ENCODE peak calls at places on chromosomes 3 and 15, in five cellular contexts. W is tibial nerve, G is OCI-LY7, C is cardiac muscle cell, E is pancreas. K is an unnamed sample.
A peak's percentile ranks its signal among the peaks of the same experiment; 100 is the strongest.

GRCh38 chr3:120469440-120470415 is 18.9 kb upstream of the FSTL1 start:
- DNase-seq in W (no peak), G (no peak), C (peak; percentile 40), E (no peak), K (no peak)

GRCh38 chr3:112126501-112126900 is 6.5 kb downstream of the GCSAM start:
- DNase-seq in W (no peak), G (peak; percentile 82), C (peak; percentile 21), E (no peak), K (no peak)

GRCh38 chr3:79016587-79017380 is 751.0 kb downstream of the ROBO1 start:
- DNase-seq in W (no peak), G (no peak), C (no peak), E (no peak), K (no peak)

GRCh38 chr3:134917631-134918030 is 122.6 kb downstream of the EPHB1 start:
- DNase-seq in W (no peak), G (no peak), C (no peak), E (no peak), K (no peak)

GRCh38 chr3:179166561-179167201 is 18.5 kb downstream of the PIK3CA start:
- DNase-seq in W (no peak), G (peak; percentile 41), C (no peak), E (no peak), K (no peak)

GRCh38 chr3:48662753-48663488 is at the start of gene CELSR3:
- DNase-seq in W (peak; percentile 49), G (peak; percentile 95), C (peak; percentile 96), E (no peak), K (peak; percentile 88)

GRCh38 chr3:21484323-21485154 is 266.5 kb downstream of the ZNF385D start:
- DNase-seq in W (peak; percentile 58), G (peak; percentile 43), C (peak; percentile 89), E (peak; percentile 22), K (peak; percentile 64)

GRCh38 chr3:122826315-122826714 is 31.4 kb downstream of the SLC49A4 start:
- DNase-seq in W (no peak), G (no peak), C (no peak), E (no peak), K (no peak)

GRCh38 chr15:99450896-99451358 is 114.9 kb upstream of the MEF2A start:
- DNase-seq in W (peak; percentile 47), G (no peak), C (peak; percentile 86), E (no peak), K (peak; percentile 72)

GRCh38 chr3:170644711-170645110 is 58.8 kb upstream of the SLC7A14 start:
- DNase-seq in W (no peak), G (no peak), C (no peak), E (no peak), K (no peak)

GRCh38 chr3:188796122-188796631 is 375.6 kb upstream of the TPRG1 start:
- DNase-seq in W (peak; percentile 18), G (peak; percentile 39), C (peak; percentile 94), E (no peak), K (no peak)

GRCh38 chr15:66153549-66154415 is 99.8 kb downstream of the MEGF11 start:
- DNase-seq in W (no peak), G (peak; percentile 98), C (no peak), E (no peak), K (no peak)

GRCh38 chr3:17678116-17678741 is 64.2 kb downstream of the TBC1D5 start:
- DNase-seq in W (no peak), G (no peak), C (peak; percentile 54), E (no peak), K (no peak)

GRCh38 chr15:37032091-37032775 is 68.1 kb downstream of the MEIS2 start:
- DNase-seq in W (no peak), G (peak; percentile 10), C (no peak), E (no peak), K (no peak)

GRCh38 chr15:53586815-53587214 is 172.6 kb downstream of the WDR72 start:
- DNase-seq in W (no peak), G (peak; percentile 11), C (no peak), E (peak; percentile 27), K (no peak)

GRCh38 chr3:12486916-12487315 is 2.6 kb downstream of the TSEN2 start:
- DNase-seq in W (no peak), G (no peak), C (no peak), E (no peak), K (no peak)

GRCh38 chr3:37170513-37170912 is 3.9 kb downstream of the LRRFIP2 start:
- DNase-seq in W (no peak), G (no peak), C (no peak), E (no peak), K (no peak)

GRCh38 chr3:42802876-42803799 is 1.2 kb downstream of the HIGD1A start:
- DNase-seq in W (no peak), G (peak; percentile 52), C (no peak), E (no peak), K (no peak)

DNA sequence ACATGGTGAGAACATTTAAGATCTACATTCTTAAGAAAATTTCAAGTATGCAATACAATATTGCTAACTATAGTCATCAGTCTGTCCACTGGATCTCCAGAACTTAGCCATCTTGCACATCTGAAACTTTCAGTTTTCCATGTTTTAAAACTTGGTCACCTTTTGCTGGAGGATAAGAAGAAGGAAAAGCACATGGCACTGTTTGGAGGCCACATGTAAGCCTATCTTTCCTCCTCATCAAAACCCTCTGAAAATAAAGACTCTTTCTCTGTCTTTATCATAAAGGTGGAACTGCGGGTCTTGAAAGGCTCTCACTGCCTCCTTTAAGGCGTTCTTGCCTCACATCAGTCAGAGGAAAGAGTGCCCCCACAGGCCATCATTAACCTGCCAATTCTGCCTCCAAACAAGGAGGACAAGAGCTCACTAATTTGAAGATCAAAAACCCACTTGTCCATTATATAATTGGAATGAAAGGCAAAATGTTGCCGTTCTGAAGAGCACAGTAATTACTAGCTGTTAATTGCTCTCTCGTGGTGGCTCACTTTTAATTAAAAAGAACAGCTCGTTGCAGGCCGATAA is 157.8 kb downstream of the MECOM start:
- DNase-seq in W (no peak), G (peak; percentile 13), C (no peak), E (no peak), K (no peak)
- TF ChIP-seq CTCF in W (no peak), G (peak; percentile 50), C (no peak), E (no peak), K (no peak)

GRCh38 chr3:195269375-195270078 is 1.4 kb downstream of the XXYLT1 start:
- DNase-seq in W (no peak), G (peak; percentile 12), C (no peak), E (no peak), K (no peak)

GRCh38 chr3:195271859-195272243 is 892 bp upstream of the XXYLT1 start:
- DNase-seq in W (no peak), G (no peak), C (no peak), E (no peak), K (no peak)

GRCh38 chr3:195270079-195270349 is 945 bp downstream of the XXYLT1 start:
- DNase-seq in W (no peak), G (no peak), C (no peak), E (no peak), K (no peak)

GRCh38 chr3:195271116-195271858 is at the start of gene XXYLT1:
- DNase-seq in W (peak; percentile 75), G (peak; percentile 93), C (peak; percentile 93), E (peak; percentile 85), K (peak; percentile 91)

GRCh38 chr3:195270350-195271115 is 426 bp downstream of the XXYLT1 start:
- DNase-seq in W (peak; percentile 52), G (peak; percentile 84), C (peak; percentile 55), E (peak; percentile 61), K (no peak)
- H3K27ac ChIP-seq in W (peak overlapping the region; percentile 87), G (peak overlapping the region; percentile 77), C (peak overlapping the region; percentile 87), E (peak overlapping the region; percentile 70), K (peak overlapping the region; percentile 82)

GRCh38 chr15:25176616-25176923 is 221.8 kb downstream of the SNRPN start:
- DNase-seq in W (no peak), G (no peak), C (no peak), E (peak; percentile 0), K (no peak)

GRCh38 chr15:25177955-25178801 is 223.4 kb downstream of the SNRPN start:
- DNase-seq in W (peak; percentile 2), G (no peak), C (no peak), E (no peak), K (peak; percentile 5)

GRCh38 chr15:25175789-25176615 is 221.2 kb downstream of the SNRPN start:
- DNase-seq in W (peak; percentile 3), G (no peak), C (no peak), E (no peak), K (peak; percentile 25)

GRCh38 chr15:25178835-25179672 is 224.3 kb downstream of the SNRPN start:
- DNase-seq in W (no peak), G (no peak), C (no peak), E (peak; percentile 1), K (peak; percentile 37)

DNA sequence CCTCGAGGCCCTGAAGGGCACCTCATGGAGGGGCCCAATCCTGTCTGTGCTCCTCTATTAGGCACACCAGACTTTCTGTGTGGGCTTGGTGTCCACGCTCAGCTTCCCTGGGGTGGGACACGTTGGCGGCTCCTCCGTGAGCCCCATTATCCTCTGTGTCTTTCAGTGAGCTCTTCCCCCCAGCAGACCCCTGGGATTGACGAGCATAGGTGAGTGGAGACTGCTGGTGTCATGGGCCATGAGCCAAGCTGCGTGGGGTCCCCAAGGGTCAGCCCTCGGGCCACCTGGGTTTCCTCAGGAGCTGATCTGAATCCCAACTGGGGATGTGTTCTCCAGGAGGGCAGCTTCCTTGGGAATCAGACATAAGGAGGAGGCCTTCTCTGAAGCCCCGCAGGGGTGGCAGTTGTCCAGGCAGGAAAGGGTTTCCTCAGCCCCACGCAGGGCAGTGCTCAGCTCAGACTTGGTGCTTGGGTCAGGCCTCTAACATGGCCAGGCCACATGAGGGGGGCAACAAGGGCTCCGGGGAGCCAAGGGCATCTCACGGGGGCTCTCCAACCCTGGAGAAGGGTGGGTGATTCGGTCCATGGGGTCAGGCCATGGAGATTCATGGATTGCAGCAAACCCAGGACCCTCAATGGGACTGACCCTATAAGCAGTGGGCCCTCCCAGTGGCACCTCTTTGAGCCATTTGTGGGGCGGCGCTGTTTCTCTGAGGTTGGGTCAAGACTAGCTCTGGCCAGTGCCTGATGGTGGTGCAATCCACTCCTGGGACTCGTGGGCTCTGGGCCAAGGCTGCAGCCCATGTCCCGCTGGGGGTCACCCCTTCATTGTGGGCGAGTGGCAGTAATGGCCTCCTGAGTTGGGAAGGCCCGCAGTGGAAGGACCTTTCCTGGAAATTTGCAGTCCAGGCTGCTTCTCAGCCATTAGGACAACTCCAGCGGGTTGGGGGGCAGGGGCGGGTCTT is 222.5 kb downstream of the SNRPN start:
- DNase-seq in W (peak; percentile 1), G (no peak), C (no peak), E (no peak), K (peak; percentile 56)
- H3K9me3 ChIP-seq in W (peaks cover 15% of the 10 kb centered on the region), G (no peaks in the 10 kb centered on the region), C (no peaks in the 10 kb centered on the region), E (no peaks in the 10 kb centered on the region), K (peaks cover 25% of the 10 kb centered on the region)

GRCh38 chr15:44801368-44801767 is 65.0 kb downstream of the TRIM69 start:
- DNase-seq in W (no peak), G (no peak), C (peak; percentile 55), E (no peak), K (no peak)

GRCh38 chr15:44801797-44802196 is 65.5 kb downstream of the TRIM69 start:
- DNase-seq in W (no peak), G (no peak), C (no peak), E (no peak), K (no peak)

GRCh38 chr15:44802336-44802735 is 66.0 kb downstream of the TRIM69 start:
- DNase-seq in W (no peak), G (peak; percentile 32), C (no peak), E (no peak), K (no peak)

GRCh38 chr15:44796508-44796907 is 60.2 kb downstream of the TRIM69 start:
- DNase-seq in W (no peak), G (no peak), C (no peak), E (no peak), K (no peak)

DNA sequence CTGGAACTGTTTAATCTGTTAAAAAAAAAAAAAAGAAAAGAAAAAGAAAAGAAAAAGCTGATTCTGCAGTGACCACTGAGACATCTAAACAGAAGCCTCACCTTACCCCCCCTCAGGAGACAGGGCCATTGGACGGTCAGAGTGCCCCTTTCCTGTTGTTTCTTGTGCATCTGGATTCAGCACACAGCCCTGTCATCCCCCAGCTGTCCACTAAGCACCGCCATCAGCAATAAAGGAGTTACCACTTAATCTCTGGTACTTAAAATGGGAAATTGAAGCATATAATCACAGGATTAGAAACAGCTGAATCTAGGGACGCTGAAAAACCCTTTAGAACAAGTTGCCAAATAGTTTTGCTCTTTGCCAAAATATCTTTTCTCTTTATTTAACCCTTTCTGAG is 62.5 kb downstream of the TRIM69 start:
- DNase-seq in W (no peak), G (no peak), C (peak; percentile 27), E (no peak), K (no peak)
- TF ChIP-seq CTCF in W (no peak), G (peak; percentile 41), C (peak; percentile 39), E (no peak), K (no peak)

K was measured in ascending aorta.